ENCODE peak calls at places on chromosome 18, in eight cellular contexts. Z is CD8-positive, alpha-beta memory T cell; C is CD8-positive, alpha-beta T cell; E is lung; G is SJSA1; F is colonic mucosa; A is CD4-positive, CD25-positive, alpha-beta regulatory T cell; W is GM23248. O is an unnamed sample.
A peak's percentile ranks its signal among the peaks of the same experiment; 100 is the strongest.

GRCh38 chr18:24672165-24672950 is 211.9 kb downstream of the HRH4 start:
- DNase-seq in Z (no peak), C (no peak), E (no peak), G (no peak), F (no peak), A (no peak), W (peak; percentile 7), O (no peak)

GRCh38 chr18:46623541-46623940 is 33.5 kb downstream of the LOXHD1 start:
- DNase-seq in Z (no peak), C (no peak), E (peak; percentile 28), G (peak; percentile 51), F (no peak), A (no peak), W (peak; percentile 25), O (no peak)

GRCh38 chr18:26617151-26617554 is 68.8 kb upstream of the KCTD1 start:
- DNase-seq in Z (no peak), C (no peak), E (no peak), G (no peak), F (no peak), A (no peak), W (peak; percentile 94), O (no peak)

GRCh38 chr18:7577706-7578105 is 10.6 kb downstream of the PTPRM start:
- DNase-seq in Z (no peak), C (no peak), E (no peak), G (peak; percentile 90), F (no peak), A (no peak), W (peak; percentile 68), O (peak; percentile 66)

GRCh38 chr18:60413944-60414547 is 41.5 kb upstream of the MC4R start:
- DNase-seq in Z (no peak), C (no peak), E (no peak), G (no peak), F (no peak), A (no peak), W (peak; percentile 30), O (peak; percentile 19)

GRCh38 chr18:55251186-55251995 is 292.1 kb upstream of the CCDC68 start:
- DNase-seq in Z (no peak), C (no peak), E (no peak), G (no peak), F (peak; percentile 23), A (no peak), W (peak; percentile 77), O (no peak)

GRCh38 chr18:32242395-32242794 is 52.6 kb downstream of the MEP1B start:
- DNase-seq in Z (no peak), C (no peak), E (no peak), G (no peak), F (no peak), A (no peak), W (no peak), O (no peak)

GRCh38 chr18:60684843-60685513 is 312.4 kb upstream of the MC4R start:
- DNase-seq in Z (no peak), C (no peak), E (no peak), G (no peak), F (no peak), A (no peak), W (peak; percentile 34), O (no peak)

GRCh38 chr18:62334110-62334509 is 9.0 kb downstream of the TNFRSF11A start:
- DNase-seq in Z (no peak), C (no peak), E (no peak), G (no peak), F (peak; percentile 64), A (no peak), W (peak; percentile 79), O (no peak)

GRCh38 chr18:77112161-77112801 is 20.3 kb downstream of the MBP start:
- DNase-seq in Z (no peak), C (no peak), E (no peak), G (peak; percentile 36), F (no peak), A (no peak), W (no peak), O (no peak)

GRCh38 chr18:42157878-42158277 is 202.8 kb downstream of the PIK3C3 start:
- DNase-seq in Z (no peak), C (no peak), E (no peak), G (no peak), F (no peak), A (no peak), W (no peak), O (no peak)

GRCh38 chr18:51383116-51383515 is 185.6 kb upstream of the MEX3C start:
- DNase-seq in Z (no peak), C (no peak), E (no peak), G (no peak), F (no peak), A (no peak), W (no peak), O (no peak)

GRCh38 chr18:56475250-56475649 is 163.1 kb downstream of the TXNL1 start:
- DNase-seq in Z (no peak), C (no peak), E (no peak), G (no peak), F (no peak), A (no peak), W (peak; percentile 27), O (no peak)

GRCh38 chr18:74957588-74958224 is 251.2 kb downstream of the PTGR3 start:
- DNase-seq in Z (no peak), C (no peak), E (no peak), G (no peak), F (no peak), A (no peak), W (no peak), O (no peak)

DNA sequence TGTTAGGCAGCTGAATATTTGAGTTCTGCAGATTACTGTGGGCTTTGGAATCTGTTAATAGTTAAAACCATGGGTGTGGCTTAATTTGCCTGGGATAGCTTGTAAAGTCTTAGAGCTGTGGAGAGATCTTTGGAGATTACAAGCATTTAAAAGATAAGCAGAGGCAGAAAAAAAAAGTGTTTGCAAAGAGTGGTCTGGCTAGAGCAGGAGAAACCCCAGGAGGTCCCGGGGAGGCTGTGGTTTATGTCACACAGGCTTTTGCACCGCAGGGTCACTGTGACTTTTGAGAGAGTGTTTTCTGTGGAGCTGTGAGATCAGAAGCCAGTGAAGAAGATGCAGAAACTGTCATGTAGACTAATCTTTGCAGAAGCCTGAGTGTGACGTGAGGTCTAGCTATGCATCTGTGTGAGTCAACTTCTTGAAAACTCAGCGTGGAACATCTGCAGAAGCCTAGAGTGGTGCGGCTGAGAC is 49.0 kb downstream of the SETBP1 start:
- DNase-seq in Z (peak; percentile 35), C (no peak), E (no peak), G (no peak), F (peak; percentile 39), A (no peak), W (peak; percentile 95), O (peak; percentile 15)
- H3K4me1 ChIP-seq in Z (peaks cover 71% of the 10 kb centered on the region), C (peaks cover 20% of the 10 kb centered on the region), E (peaks cover 5% of the 10 kb centered on the region), G (peaks cover 81% of the 10 kb centered on the region), F (peaks cover 9% of the 10 kb centered on the region), A (peaks cover 30% of the 10 kb centered on the region), W (peaks cover 75% of the 10 kb centered on the region), O (peaks cover 42% of the 10 kb centered on the region)

GRCh38 chr18:36308711-36309435 is 11.4 kb downstream of the FHOD3 start:
- DNase-seq in Z (no peak), C (no peak), E (no peak), G (no peak), F (no peak), A (no peak), W (no peak), O (no peak)
- H3K4me3 ChIP-seq in Z (no peak overlapping the region), C (no peak overlapping the region), E (no peak overlapping the region), G (no peak overlapping the region), F (no peak overlapping the region), A (no peak overlapping the region), W (peak overlapping the region; percentile 18), O (no peak overlapping the region)

DNA sequence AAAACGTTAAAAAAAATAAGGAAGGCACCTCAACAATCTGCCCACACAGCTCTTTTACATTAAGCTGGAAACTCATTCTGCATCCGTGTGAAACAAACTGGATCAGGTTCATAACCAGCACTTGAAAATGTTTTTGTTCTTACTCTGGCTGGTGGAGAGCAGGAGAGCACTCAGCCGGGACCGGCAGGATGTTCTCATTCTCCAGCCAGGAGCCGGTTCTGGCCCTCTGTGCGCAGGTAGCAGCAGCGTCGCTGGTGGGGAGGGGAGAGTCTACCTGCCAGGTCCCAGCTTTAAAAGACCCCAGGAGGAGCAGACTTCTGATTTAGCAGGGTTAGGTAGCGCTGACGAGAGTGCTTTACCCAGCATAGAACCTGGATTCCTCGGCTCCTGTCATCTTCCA is 834.9 kb upstream of the SALL3 start:
- DNase-seq in Z (no peak), C (no peak), E (no peak), G (no peak), F (no peak), A (no peak), W (no peak), O (no peak)
- H3K4me1 ChIP-seq in Z (no peaks in the 10 kb centered on the region), C (no peaks in the 10 kb centered on the region), E (no peaks in the 10 kb centered on the region), G (no peaks in the 10 kb centered on the region), F (no peaks in the 10 kb centered on the region), A (no peaks in the 10 kb centered on the region), W (no peaks in the 10 kb centered on the region), O (no peaks in the 10 kb centered on the region)

DNA sequence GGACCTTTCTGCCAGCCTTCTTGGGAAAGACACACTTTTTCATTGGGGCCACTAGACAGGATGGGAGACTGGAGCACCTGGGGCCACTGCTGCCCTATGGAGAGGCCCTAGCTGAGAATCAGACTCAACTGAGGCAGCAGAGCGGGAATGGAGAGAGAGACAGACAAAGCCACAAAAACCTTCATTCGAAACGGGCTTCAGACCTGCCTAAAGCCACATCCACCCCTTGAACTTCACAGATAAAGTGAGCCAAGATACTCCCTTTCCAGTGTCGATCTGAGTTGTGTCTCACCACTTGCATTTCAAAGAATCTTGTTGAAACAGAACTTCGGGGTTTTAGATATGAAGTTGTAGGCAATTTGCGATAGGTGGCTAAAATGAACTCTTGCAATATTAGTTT is 11.3 kb upstream of the LDLRAD4 start:
- DNase-seq in Z (no peak), C (no peak), E (no peak), G (no peak), F (no peak), A (no peak), W (no peak), O (no peak)
- H3K4me3 ChIP-seq in Z (no peak overlapping the region), C (no peak overlapping the region), E (no peak overlapping the region), G (no peak overlapping the region), F (no peak overlapping the region), A (no peak overlapping the region), W (no peak overlapping the region), O (no peak overlapping the region)

GRCh38 chr18:10061566-10061965 is 147.8 kb downstream of the VAPA start:
- DNase-seq in Z (no peak), C (no peak), E (no peak), G (no peak), F (no peak), A (no peak), W (no peak), O (no peak)

GRCh38 chr18:10057401-10057800 is 143.6 kb downstream of the VAPA start:
- DNase-seq in Z (no peak), C (no peak), E (no peak), G (no peak), F (no peak), A (no peak), W (no peak), O (no peak)

GRCh38 chr18:10060469-10060782 is 146.6 kb downstream of the VAPA start:
- DNase-seq in Z (no peak), C (no peak), E (no peak), G (no peak), F (no peak), A (no peak), W (no peak), O (no peak)

GRCh38 chr18:10057808-10058791 is 144.3 kb downstream of the VAPA start:
- DNase-seq in Z (no peak), C (no peak), E (no peak), G (peak; percentile 70), F (no peak), A (no peak), W (peak; percentile 89), O (no peak)

GRCh38 chr18:10059610-10060468 is 146.0 kb downstream of the VAPA start:
- DNase-seq in Z (no peak), C (no peak), E (no peak), G (no peak), F (no peak), A (no peak), W (no peak), O (no peak)
- H3K4me1 ChIP-seq in Z (no peaks in the 10 kb centered on the region), C (no peaks in the 10 kb centered on the region), E (peaks cover 18% of the 10 kb centered on the region), G (peaks cover 44% of the 10 kb centered on the region), F (no peaks in the 10 kb centered on the region), A (no peaks in the 10 kb centered on the region), W (peaks cover 30% of the 10 kb centered on the region), O (no peaks in the 10 kb centered on the region)

O was measured in Caco-2.